ENCODE peak calls at places on chromosomes 1 and 21, in ten cellular contexts. V is GM23338; B is NAMALWA; K is fibroblast of the aortic adventitia; Q is LHCN-M2; Y is stimulated activated naive B cell treated with anti-CD40 and anti-IgM and Interleukin-4, amounts not matched to agents 10 μg/mL and 1 μg/mL and 100 μg/mL, for 72 hours; L is activated naive CD4-positive, alpha-beta T cell; A is activated gamma-delta T cell treated with anti-CD3 and anti-CD28 coated beads, Interleukin-2, amount 50 U/mL, for 16 hours; J is CD8-positive, alpha-beta T cell; C is endothelial cell. G is an unnamed sample.

GRCh38 chr1:1241588-1242229 is 4.8 kb downstream of the C1QTNF12 start:
- DNase-seq in Q (no peak), V (no peak), Y (no peak), B (no peak), C (no peak), K (no peak), A (no peak), L (no peak), J (no peak), G (no peak)

GRCh38 chr1:10830961-10831669 is 34.7 kb upstream of the CASZ1 start:
- DNase-seq in L (no peak), Y (no peak), C (no peak), Q (no peak), A (no peak), B (no peak), K (no peak), V (no peak), J (no peak), G (no peak)

GRCh38 chr1:239744851-239745250 is 346.8 kb upstream of the FMN2 start:
- DNase-seq in L (no peak), B (no peak), Y (no peak), C (no peak), V (no peak), A (no peak), K (no peak), J (no peak), Q (no peak), G (peak)

GRCh38 chr21:36429672-36430546 is 44.7 kb downstream of the CHAF1B start:
- DNase-seq in V (peak), B (peak), A (peak), K (peak), L (peak), J (peak), Q (peak), C (peak), Y (peak), G (peak)

GRCh38 chr1:229370601-229371021 is 27.8 kb upstream of the CCSAP start:
- DNase-seq in B (peak), Q (peak), Y (peak), A (no peak), J (no peak), V (no peak), K (no peak), C (no peak), L (no peak), G (no peak)

GRCh38 chr1:212452323-212453155 is 19.8 kb downstream of the NENF start:
- DNase-seq in Q (peak), V (no peak), J (no peak), Y (no peak), A (no peak), L (no peak), B (no peak), C (no peak), K (peak), G (no peak)

GRCh38 chr1:24418898-24419628 is 3.5 kb downstream of the NIPAL3 start:
- DNase-seq in V (peak), B (no peak), L (no peak), Y (no peak), J (no peak), A (no peak), C (no peak), Q (no peak), K (peak), G (peak)

GRCh38 chr1:29708818-29709710 is 472.7 kb downstream of the PTPRU start:
- DNase-seq in A (no peak), C (no peak), K (peak), J (no peak), V (peak), Q (peak), Y (no peak), L (no peak), B (peak), G (no peak)

GRCh38 chr1:225694151-225694603 is 41.3 kb upstream of the ENAH start:
- DNase-seq in V (no peak), Y (no peak), A (no peak), K (peak), B (no peak), L (no peak), C (no peak), J (no peak), Q (no peak), G (peak)

GRCh38 chr1:240492832-240493440 is 119.0 kb downstream of the GREM2 start:
- DNase-seq in V (peak), Y (no peak), L (no peak), K (no peak), Q (no peak), J (no peak), A (no peak), C (peak), B (no peak), G (no peak)

GRCh38 chr1:117022089-117022488 is 20.5 kb downstream of the CD101 start:
- DNase-seq in C (no peak), K (no peak), A (no peak), J (no peak), V (no peak), B (no peak), Y (no peak), Q (no peak), L (no peak), G (no peak)

GRCh38 chr1:111733183-111733995 is 5.8 kb downstream of the INKA2 start:
- DNase-seq in J (no peak), V (no peak), Q (peak), B (no peak), Y (no peak), C (peak), A (no peak), K (peak), L (no peak), G (peak)

GRCh38 chr1:52556641-52557360 is 3.9 kb upstream of the TUT4 start:
- DNase-seq in V (no peak), A (no peak), Q (no peak), B (no peak), Y (no peak), L (no peak), C (no peak), J (no peak), K (no peak), G (no peak)

GRCh38 chr1:104780470-104781078 is 1030.9 kb downstream of the AMY1C start:
- DNase-seq in J (no peak), Y (no peak), V (peak), L (no peak), C (peak), B (peak), K (peak), Q (no peak), A (no peak), G (peak)

GRCh38 chr1:182698977-182699672 is 14.7 kb upstream of the RGS8 start:
- DNase-seq in C (no peak), Q (peak), K (peak), A (no peak), B (no peak), V (no peak), L (no peak), J (no peak), Y (no peak), G (no peak)